ENCODE peak calls at places on chromosomes 2 and 18, in four cellular contexts. Z is PC-3, N is heart right ventricle, T is GM12865. F is an unnamed sample.

GRCh38 chr2:106117882-106118684 is 76.0 kb downstream of the UXS1 start:
- DNase-seq in Z (peak), N (no peak), T (no peak), F (peak)

GRCh38 chr2:230668184-230668938 is 44.3 kb upstream of the CAB39 start:
- DNase-seq in Z (no peak), N (peak), T (peak), F (peak)

GRCh38 chr2:241002275-241003046 is 4.0 kb downstream of the SNED1 start:
- DNase-seq in Z (no peak), N (no peak), T (no peak), F (no peak)

GRCh38 chr18:72866901-72867701 is 686 bp downstream of the NETO1 start:
- DNase-seq in Z (no peak), N (no peak), T (no peak), F (peak)

GRCh38 chr18:59501876-59502221 is 142.8 kb upstream of the LMAN1 start:
- DNase-seq in Z (no peak), N (no peak), T (no peak), F (peak)

GRCh38 chr18:54946149-54946581 is 13.1 kb downstream of the CCDC68 start:
- DNase-seq in Z (peak), N (peak), T (peak), F (peak)

GRCh38 chr18:48589797-48590519 is 51.1 kb downstream of the CTIF start:
- DNase-seq in Z (no peak), N (peak), T (no peak), F (no peak)

GRCh38 chr2:143473206-143473605 is 344.0 kb downstream of the ARHGAP15 start:
- DNase-seq in Z (peak), N (no peak), T (no peak), F (peak)

GRCh38 chr2:133586978-133587377 is 18.7 kb upstream of the NCKAP5 start:
- DNase-seq in Z (peak), N (no peak), T (no peak), F (peak)

GRCh38 chr2:239309398-239310245 is 91.2 kb downstream of the HDAC4 start:
- DNase-seq in Z (no peak), N (no peak), T (no peak), F (no peak)

GRCh38 chr2:46032996-46033395 is 264.2 kb upstream of the EPAS1 start:
- DNase-seq in Z (peak), N (no peak), T (peak), F (peak)

GRCh38 chr2:241080405-241081189 is 21.5 kb downstream of the MTERF4 start:
- DNase-seq in Z (no peak), N (no peak), T (no peak), F (no peak)

GRCh38 chr2:182761903-182762302 is 45.8 kb downstream of the DNAJC10 start:
- DNase-seq in Z (no peak), N (no peak), T (no peak), F (peak)

GRCh38 chr2:182763311-182763912 is 47.4 kb downstream of the DNAJC10 start:
- DNase-seq in Z (peak), N (peak), T (peak), F (peak)

GRCh38 chr2:182766626-182767025 is 50.6 kb downstream of the DNAJC10 start:
- DNase-seq in Z (no peak), N (no peak), T (no peak), F (no peak)

DNA sequence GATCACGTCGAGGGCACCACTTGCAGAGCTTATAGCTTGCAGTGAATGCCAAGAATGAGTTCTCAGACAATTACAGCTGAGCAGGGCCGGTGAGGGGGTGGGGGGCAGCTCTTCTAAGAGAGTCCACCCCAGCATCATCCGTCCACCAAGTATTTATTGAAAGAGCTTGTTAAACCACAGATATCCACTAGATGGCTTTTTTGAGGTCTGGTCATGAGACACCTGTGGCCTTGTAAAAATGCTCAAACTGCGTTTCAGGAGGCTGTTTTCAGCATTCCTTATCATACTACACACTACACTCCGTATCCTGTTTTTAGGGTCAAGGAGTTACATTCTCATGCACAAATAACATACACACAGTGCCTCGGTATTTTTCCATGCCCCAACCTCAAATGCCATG is 51.5 kb downstream of the DNAJC10 start:
- DNase-seq in Z (peak), N (no peak), T (peak), F (peak)
- TF ChIP-seq CTCF in Z (peak), N (peak), T (peak), F (peak)

DNA sequence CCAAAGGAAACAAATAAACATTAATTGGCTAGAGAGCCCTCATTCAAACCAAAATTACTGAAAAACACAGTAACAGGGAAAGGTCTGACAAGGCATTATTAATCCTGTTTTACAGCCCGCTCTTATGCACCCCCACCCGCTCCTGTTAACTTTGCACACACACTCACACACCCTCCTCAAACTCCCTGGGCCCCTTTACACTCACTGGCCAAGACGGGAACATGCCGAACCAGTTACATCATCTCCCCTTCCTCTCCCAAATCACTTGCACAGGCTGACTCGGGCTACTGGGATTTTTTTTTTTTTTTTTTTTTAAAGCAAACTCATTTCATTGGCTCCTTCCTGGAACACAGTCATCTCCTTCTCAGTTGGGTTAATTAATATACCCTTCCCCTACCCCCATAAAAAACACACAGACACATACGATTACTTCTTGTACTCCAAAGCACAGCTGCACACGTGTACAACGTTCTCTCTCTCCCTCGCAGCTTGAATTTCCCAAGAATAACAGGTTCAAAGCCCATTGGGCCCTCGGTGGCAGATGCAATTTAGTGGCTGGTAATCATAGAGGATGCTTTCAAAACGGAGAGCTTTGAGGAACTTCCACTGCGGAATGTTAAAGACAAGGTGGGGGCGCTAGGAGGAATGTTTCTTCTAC is 31.8 kb downstream of the KLF7 start:
- DNase-seq in Z (peak), N (peak), T (no peak), F (peak)
- H3K4me3 ChIP-seq in Z (peak), N (peak), T (no peak), F (no peak)

GRCh38 chr2:227406177-227407031 is 18.7 kb upstream of the SCYGR1 start:
- DNase-seq in Z (peak), N (peak), T (peak), F (peak)

GRCh38 chr2:227410191-227410590 is 22.4 kb upstream of the SCYGR1 start:
- DNase-seq in Z (no peak), N (no peak), T (no peak), F (peak)

GRCh38 chr2:227404575-227404974 is 16.8 kb upstream of the SCYGR1 start:
- DNase-seq in Z (peak), N (no peak), T (no peak), F (no peak)

GRCh38 chr2:227411320-227411989 is 23.7 kb upstream of the SCYGR1 start:
- DNase-seq in Z (peak), N (no peak), T (peak), F (peak)

DNA sequence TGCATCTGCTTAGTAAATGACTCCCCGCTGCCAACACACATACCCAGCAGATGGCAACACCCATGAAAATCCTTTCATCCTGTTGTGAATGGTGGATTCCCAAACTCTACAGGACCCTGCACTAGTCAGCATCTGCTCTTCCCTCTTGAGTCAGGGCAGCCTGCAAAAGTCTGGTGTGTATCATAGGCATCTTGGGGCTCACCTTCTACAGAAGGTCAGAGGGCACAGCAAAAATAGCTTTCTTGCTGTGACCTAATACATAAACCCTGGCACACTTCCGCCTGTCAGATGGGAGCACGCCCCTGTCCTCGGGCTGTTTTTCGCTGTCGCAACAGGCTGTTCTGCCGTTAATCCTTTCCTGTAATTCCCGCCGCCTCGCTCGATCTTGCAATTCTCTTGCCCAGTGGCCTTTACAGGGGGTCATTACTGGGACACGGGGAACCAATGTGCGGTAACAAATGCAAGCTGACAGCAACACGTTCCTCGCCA is 19.9 kb upstream of the SCYGR1 start:
- DNase-seq in Z (no peak), N (peak), T (no peak), F (peak)
- TF ChIP-seq CTCF in Z (no peak), N (no peak), T (no peak), F (no peak)

GRCh38 chr2:44933434-44933951 is 8.0 kb upstream of the SIX3 start:
- DNase-seq in Z (no peak), N (no peak), T (no peak), F (no peak)
- H3K4me3 ChIP-seq in Z (no peak), N (no peak), T (no peak), F (no peak)

GRCh38 chr18:56645415-56646016 is 5.6 kb upstream of the WDR7 start:
- DNase-seq in Z (peak), N (no peak), T (peak), F (peak)
- TF ChIP-seq CTCF in Z (peak), N (peak), T (peak), F (peak)

GRCh38 chr2:98479959-98480524 is 35.4 kb downstream of the INPP4A start:
- DNase-seq in Z (peak), N (peak), T (peak), F (peak)

GRCh38 chr2:98483257-98483861 is 38.7 kb downstream of the INPP4A start:
- DNase-seq in Z (peak), N (no peak), T (peak), F (peak)

GRCh38 chr2:98480598-98480997 is 35.9 kb downstream of the INPP4A start:
- DNase-seq in Z (no peak), N (no peak), T (no peak), F (no peak)

GRCh38 chr2:98484121-98484557 is 39.5 kb downstream of the INPP4A start:
- DNase-seq in Z (no peak), N (no peak), T (no peak), F (no peak)

DNA sequence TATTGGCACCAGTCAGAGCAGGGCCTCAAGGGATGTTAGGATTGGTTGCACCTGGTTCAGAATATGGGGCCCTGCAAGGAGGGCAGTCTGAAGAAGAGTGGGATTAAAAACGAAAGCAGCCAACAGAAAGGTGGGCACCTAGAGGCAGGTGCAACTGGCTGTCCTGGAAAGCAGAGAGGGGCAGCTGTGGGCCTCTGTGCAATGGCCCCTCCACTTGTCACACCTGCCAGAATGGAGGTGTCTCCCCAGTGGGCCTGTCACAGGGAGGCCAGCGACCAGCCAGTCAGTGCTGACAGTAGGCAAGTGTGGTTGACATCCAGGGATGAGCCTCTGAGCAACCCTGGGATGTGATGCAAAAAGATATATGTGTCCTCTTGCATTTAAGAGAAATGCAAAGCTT is 37.7 kb downstream of the INPP4A start:
- DNase-seq in Z (no peak), N (no peak), T (no peak), F (no peak)
- H3K4me3 ChIP-seq in Z (peak), N (no peak), T (no peak), F (no peak)

GRCh38 chr2:52916976-52917375 is 850.6 kb upstream of the CHAC2 start:
- DNase-seq in Z (no peak), N (no peak), T (no peak), F (no peak)

GRCh38 chr2:52918551-52918950 is 849.1 kb upstream of the CHAC2 start:
- DNase-seq in Z (peak), N (no peak), T (no peak), F (peak)

DNA sequence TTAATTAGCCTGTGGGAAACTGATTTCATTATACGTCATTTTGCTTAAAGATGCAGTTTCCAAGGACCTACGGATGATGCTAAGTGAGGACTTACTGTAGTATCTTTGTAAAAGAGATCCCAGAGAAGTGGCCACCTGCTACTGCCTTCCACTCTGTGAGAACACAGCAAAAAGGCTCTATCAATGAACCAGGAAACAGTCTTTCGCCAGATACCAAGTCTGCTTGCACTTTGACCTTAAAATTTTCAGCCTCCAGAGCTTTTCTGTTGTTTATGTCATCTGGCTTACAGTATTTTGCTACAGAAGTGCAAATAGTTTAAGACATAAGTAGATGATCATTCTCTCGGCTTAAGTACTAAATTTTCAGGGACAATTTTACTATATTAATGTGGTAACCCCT is 847.9 kb upstream of the CHAC2 start:
- DNase-seq in Z (no peak), N (no peak), T (no peak), F (no peak)
- TF ChIP-seq CTCF in Z (no peak), N (no peak), T (no peak), F (no peak)

GRCh38 chr2:126932529-126932928 is 33.8 kb downstream of the TEX51 start:
- DNase-seq in Z (no peak), N (no peak), T (no peak), F (no peak)
- H3K4me3 ChIP-seq in Z (no peak), N (no peak), T (no peak), F (no peak)

F was measured in epithelial cell of esophagus.